ENCODE peak calls at places on chromosomes 13 and 19, in six cellular contexts. F is dorsolateral prefrontal cortex, S is upper lobe of left lung, B is uterus, E is AG10803, J is OCI-LY7. P is an unnamed sample.

GRCh38 chr13:48783181-48783630 is 129.5 kb downstream of the CYSLTR2 start:
- DNase-seq in E (peak; percentile 98), J (no peak), S (no peak), B (peak; percentile 21), F (peak; percentile 40), P (no peak)

GRCh38 chr19:964761-965694 is 19.1 kb upstream of the WDR18 start:
- DNase-seq in J (peak; percentile 59), B (no peak), F (no peak), S (peak; percentile 71), E (peak; percentile 22), P (no peak)

GRCh38 chr19:4361152-4362037 is 18.0 kb downstream of the MPND start:
- DNase-seq in B (no peak), S (peak; percentile 82), F (no peak), E (no peak), J (no peak), P (no peak)

GRCh38 chr19:6232567-6232966 is 47.2 kb downstream of the MLLT1 start:
- DNase-seq in J (no peak), F (no peak), B (no peak), S (no peak), E (peak; percentile 98), P (no peak)

GRCh38 chr19:5679289-5680082 is 830 bp downstream of the MICOS13 start:
- DNase-seq in S (peak; percentile 57), B (no peak), J (no peak), E (no peak), F (no peak), P (no peak)

GRCh38 chr19:38142176-38143035 is 81.6 kb downstream of the DPF1 start:
- DNase-seq in S (no peak), J (peak; percentile 63), B (peak; percentile 31), E (peak; percentile 41), F (peak; percentile 80), P (peak; percentile 38)

GRCh38 chr13:78022164-78022877 is 103.7 kb upstream of the EDNRB start:
- DNase-seq in J (peak; percentile 73), B (no peak), E (peak; percentile 35), S (no peak), F (peak; percentile 25), P (no peak)

GRCh38 chr19:33125929-33126388 is 6.0 kb upstream of the WDR88 start:
- DNase-seq in S (no peak), E (peak; percentile 66), B (peak; percentile 36), J (peak; percentile 59), F (peak; percentile 44), P (no peak)

GRCh38 chr13:36997716-36998427 is 1.3 kb downstream of the ALG5 start:
- DNase-seq in E (peak; percentile 26), J (no peak), B (no peak), S (no peak), F (no peak), P (no peak)

GRCh38 chr19:12769689-12770088 is 5.7 kb downstream of the HOOK2 start:
- DNase-seq in F (no peak), B (no peak), E (no peak), S (peak; percentile 89), J (no peak), P (no peak)

GRCh38 chr19:35140898-35141626 is 2.0 kb upstream of the FXYD7 start:
- DNase-seq in E (peak; percentile 90), F (peak; percentile 94), B (peak; percentile 95), S (peak; percentile 99), J (peak; percentile 96), P (peak; percentile 70)

GRCh38 chr19:8334458-8335342 is 8.4 kb downstream of the KANK3 start:
- DNase-seq in B (no peak), J (no peak), S (peak; percentile 95), E (peak; percentile 34), F (no peak), P (peak; percentile 53)

GRCh38 chr13:36163303-36163702 is 32.1 kb upstream of the DCLK1 start:
- DNase-seq in S (no peak), E (no peak), F (no peak), B (no peak), J (no peak), P (no peak)

GRCh38 chr13:89832827-89833226 is 1514.7 kb upstream of the MIR17HG start:
- DNase-seq in F (no peak), E (no peak), J (no peak), B (no peak), S (no peak), P (no peak)

GRCh38 chr13:113620036-113620435 is 35.5 kb downstream of the TFDP1 start:
- DNase-seq in S (peak; percentile 54), B (no peak), J (no peak), F (no peak), E (no peak), P (no peak)

GRCh38 chr13:79402679-79403078 is 3.4 kb downstream of the RBM26 start:
- DNase-seq in F (no peak), B (no peak), J (no peak), E (no peak), S (no peak), P (no peak)

GRCh38 chr13:97353927-97354326 is 80.0 kb upstream of the RAP2A start:
- DNase-seq in S (no peak), E (peak; percentile 39), J (no peak), B (no peak), F (no peak), P (no peak)

GRCh38 chr19:4814625-4815425 is 16.7 kb downstream of the TICAM1 start:
- DNase-seq in S (no peak), B (no peak), E (peak; percentile 95), F (no peak), J (no peak), P (no peak)

GRCh38 chr19:55341191-55342043 is 1.7 kb downstream of the KMT5C start:
- DNase-seq in J (peak; percentile 55), S (peak; percentile 90), B (peak; percentile 71), F (no peak), E (peak; percentile 53), P (peak; percentile 72)

GRCh38 chr13:78636493-78636892 is 22.5 kb downstream of the OBI1 start:
- DNase-seq in S (no peak), F (no peak), J (peak; percentile 13), E (no peak), B (no peak), P (no peak)

GRCh38 chr13:108360139-108360538 is 90.6 kb downstream of the TNFSF13B start:
- DNase-seq in E (no peak), J (no peak), B (no peak), F (no peak), S (no peak), P (no peak)

GRCh38 chr13:112106467-112107141 is 39.7 kb downstream of the SOX1 start:
- DNase-seq in S (peak; percentile 54), E (no peak), J (no peak), B (no peak), F (peak; percentile 48), P (no peak)

GRCh38 chr19:58294743-58295374 is 10.3 kb upstream of the ERVK3-1 start:
- DNase-seq in J (no peak), E (no peak), S (peak; percentile 52), B (no peak), F (no peak), P (no peak)

GRCh38 chr19:58300620-58301019 is 4.6 kb upstream of the ERVK3-1 start:
- DNase-seq in S (no peak), J (no peak), B (no peak), E (no peak), F (no peak), P (no peak)

GRCh38 chr19:58291943-58292342 is 13.2 kb downstream of the ZNF8 start:
- DNase-seq in J (no peak), S (no peak), E (no peak), B (no peak), F (no peak), P (no peak)

GRCh38 chr19:58296086-58296485 is 9.1 kb upstream of the ERVK3-1 start:
- DNase-seq in J (no peak), E (peak; percentile 70), B (no peak), S (no peak), F (no peak), P (no peak)
- TF ChIP-seq CTCF in J (no peak), E (no peak), B (no peak), S (no peak), F (no peak), P (no peak)

GRCh38 chr19:18896421-18896841 is 473 bp upstream of the CERS1 start:
- DNase-seq in J (no peak), E (no peak), B (no peak), S (peak; percentile 85), F (peak; percentile 59), P (no peak)
- TF ChIP-seq CTCF in J (no peak), E (peak; percentile 2), B (no peak), S (no peak), F (no peak), P (no peak)

DNA sequence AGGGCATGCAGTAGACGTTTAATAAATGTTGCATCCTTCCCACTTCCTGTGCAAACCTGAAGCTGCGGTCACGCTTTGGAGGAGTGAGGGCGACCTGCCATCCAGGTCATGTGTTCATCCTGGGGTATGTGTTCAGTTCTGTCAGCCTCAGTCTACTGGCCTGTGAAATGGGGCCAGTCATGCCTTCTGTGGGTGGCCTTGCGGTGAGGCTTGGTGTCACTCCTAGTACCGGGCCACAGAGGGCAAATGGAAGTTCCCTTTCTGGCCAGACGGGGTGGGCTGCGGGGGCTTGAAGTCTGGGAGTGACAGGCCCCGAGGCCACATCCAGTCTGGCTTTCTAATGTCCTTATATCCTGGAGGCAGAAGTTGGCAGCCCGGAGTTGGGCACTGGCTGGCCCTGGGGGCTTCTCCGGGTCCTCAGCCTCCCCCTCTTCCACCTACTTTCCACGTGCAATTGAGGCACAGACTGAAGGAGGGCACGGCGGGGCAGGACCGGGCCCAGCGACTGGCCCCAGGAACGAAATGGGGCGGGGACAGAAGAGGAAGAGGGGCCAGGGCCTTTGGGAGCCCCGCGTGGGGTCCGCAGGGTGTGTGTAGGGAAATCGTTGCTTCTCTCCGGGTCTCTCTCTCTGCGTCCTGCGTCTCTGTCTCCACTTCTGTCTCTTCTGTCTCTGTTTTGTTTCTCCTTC is 11.1 kb downstream of the PDE4A start:
- DNase-seq in S (no peak), F (no peak), B (no peak), J (no peak), E (peak; percentile 40), P (no peak)
- TF ChIP-seq CTCF in S (no peak), F (no peak), B (no peak), J (no peak), E (no peak), P (no peak)

GRCh38 chr13:73171242-73171641 is 112.4 kb downstream of the KLF5 start:
- DNase-seq in S (no peak), F (no peak), J (no peak), E (no peak), B (no peak), P (no peak)

GRCh38 chr13:73173160-73173905 is 114.5 kb downstream of the KLF5 start:
- DNase-seq in B (no peak), J (no peak), F (no peak), E (no peak), S (no peak), P (no peak)

GRCh38 chr13:73177017-73177416 is 118.2 kb downstream of the KLF5 start:
- DNase-seq in B (no peak), S (no peak), J (no peak), F (no peak), E (no peak), P (no peak)

GRCh38 chr13:73171926-73172325 is 113.1 kb downstream of the KLF5 start:
- DNase-seq in E (no peak), F (no peak), J (no peak), S (no peak), B (no peak), P (no peak)

DNA sequence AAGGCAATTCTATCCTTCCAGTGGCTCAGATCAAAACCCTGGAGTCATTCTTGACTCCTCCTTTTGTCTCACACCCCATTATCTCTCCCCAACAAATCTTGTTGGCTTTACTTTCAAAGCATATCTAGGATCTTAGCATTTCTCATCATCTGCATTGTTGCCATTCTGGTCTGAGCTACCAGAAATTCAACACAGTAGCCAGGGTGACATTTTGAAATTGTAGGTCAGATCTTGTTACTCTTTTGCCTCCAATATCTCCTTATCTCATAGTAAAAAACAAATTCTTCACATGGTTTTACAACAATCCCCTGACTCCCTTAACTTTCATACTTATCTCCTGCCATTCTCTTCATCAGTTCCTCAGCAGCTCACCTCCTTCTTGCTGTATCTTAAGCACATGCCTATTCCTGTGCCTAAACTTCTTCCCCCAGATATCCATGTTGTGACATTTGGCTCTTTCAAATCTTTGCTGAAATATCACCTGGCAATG is 115.8 kb downstream of the KLF5 start:
- DNase-seq in E (no peak), F (no peak), B (no peak), J (no peak), S (no peak), P (no peak)
- TF ChIP-seq CTCF in E (no peak), F (no peak), B (no peak), J (no peak), S (no peak), P (no peak)